ENCODE peak calls at places on chromosomes 4 and X, in nine cellular contexts. F, J, G, K, B, D, R, T and H are unnamed samples.

GRCh38 chr4:2593003-2593402 is 56.6 kb downstream of the FAM193A start:
- DNase-seq in F (no peak), J (no peak), G (no peak), K (no peak), B (no peak), D (no peak), R (no peak), T (no peak), H (no peak)

GRCh38 chrX:1102786-1103185 is 109.7 kb downstream of the CRLF2 start:
- DNase-seq in F (no peak), J (no peak), G (no peak), K (no peak), B (no peak), D (no peak), R (no peak), T (no peak), H (no peak)

GRCh38 chr4:156298230-156298629 is 344.6 kb upstream of the CTSO start:
- DNase-seq in F (no peak), J (no peak), G (peak), K (no peak), B (no peak), D (peak), R (peak), T (peak), H (peak)

GRCh38 chr4:103423261-103423660 is 225.1 kb upstream of the CENPE start:
- DNase-seq in F (no peak), J (no peak), G (no peak), K (no peak), B (no peak), D (no peak), R (no peak), T (no peak), H (no peak)

GRCh38 chr4:166527500-166527899 is 654.5 kb downstream of the TLL1 start:
- DNase-seq in F (no peak), J (no peak), G (peak), K (no peak), B (no peak), D (peak), R (peak), T (no peak), H (no peak)

GRCh38 chr4:146051724-146052396 is 113.2 kb upstream of the ZNF827 start:
- DNase-seq in F (no peak), J (no peak), G (peak), K (no peak), B (no peak), D (peak), R (peak), T (peak), H (no peak)

GRCh38 chrX:9310596-9310995 is 154.3 kb upstream of the TBL1X start:
- DNase-seq in F (no peak), J (no peak), G (no peak), K (no peak), B (no peak), D (no peak), R (peak), T (no peak), H (no peak)

GRCh38 chr4:61924131-61924530 is 724.0 kb downstream of the ADGRL3 start:
- DNase-seq in F (no peak), J (no peak), G (no peak), K (no peak), B (no peak), D (no peak), R (no peak), T (no peak), H (no peak)

GRCh38 chr4:121656269-121656641 is 40.5 kb downstream of the ANXA5 start:
- DNase-seq in F (no peak), J (no peak), G (peak), K (no peak), B (no peak), D (no peak), R (peak), T (peak), H (peak)

GRCh38 chr4:84238247-84239090 is 260.6 kb downstream of the NKX6-1 start:
- DNase-seq in F (no peak), J (no peak), G (no peak), K (no peak), B (no peak), D (no peak), R (peak), T (peak), H (no peak)

GRCh38 chr4:100008048-100008447 is 58.0 kb upstream of the H2AZ1 start:
- DNase-seq in F (no peak), J (no peak), G (no peak), K (no peak), B (no peak), D (peak), R (peak), T (peak), H (no peak)

GRCh38 chrX:72100051-72100755 is 31.5 kb downstream of the RTL5 start:
- DNase-seq in F (no peak), J (no peak), G (no peak), K (no peak), B (no peak), D (no peak), R (no peak), T (peak), H (no peak)

GRCh38 chrX:39928704-39929439 is 168.9 kb downstream of the BCOR start:
- DNase-seq in F (no peak), J (no peak), G (no peak), K (no peak), B (no peak), D (no peak), R (no peak), T (peak), H (peak)

GRCh38 chr4:133146574-133147198 is 2.4 kb upstream of the PCDH10 start:
- DNase-seq in F (peak), J (no peak), G (peak), K (peak), B (no peak), D (no peak), R (peak), T (peak), H (no peak)

GRCh38 chr4:124262211-124263179 is 450.0 kb downstream of the ANKRD50 start:
- DNase-seq in F (no peak), J (peak), G (peak), K (peak), B (no peak), D (peak), R (peak), T (peak), H (peak)

GRCh38 chr4:1246111-1246881 is 2.6 kb downstream of the CTBP1 start:
- DNase-seq in F (peak), J (no peak), G (no peak), K (no peak), B (no peak), D (no peak), R (peak), T (no peak), H (peak)

GRCh38 chr4:89259435-89260028 is 48.1 kb downstream of the GPRIN3 start:
- DNase-seq in F (no peak), J (no peak), G (no peak), K (no peak), B (no peak), D (no peak), R (no peak), T (no peak), H (no peak)

GRCh38 chr4:78613522-78614311 is 62.1 kb downstream of the ANXA3 start:
- DNase-seq in F (no peak), J (no peak), G (no peak), K (no peak), B (no peak), D (no peak), R (no peak), T (no peak), H (no peak)

GRCh38 chr4:78846258-78846657 is 70.1 kb downstream of the BMP2K start:
- DNase-seq in F (no peak), J (no peak), G (no peak), K (no peak), B (no peak), D (no peak), R (no peak), T (no peak), H (no peak)